ENCODE peak calls at places on chromosomes 11 and 22, in six cellular contexts. One of them, this sample, is unnamed.

GRCh38 chr22:17434856-17435255 is 65.6 kb downstream of the CECR2 start:
- DNase-seq in effector memory CD4-positive, alpha-beta T cell: no peak
- DNase-seq in CD4-positive, alpha-beta memory T cell: no peak
- DNase-seq in Panc1: no peak
- DNase-seq in SK-N-SH: no peak
- DNase-seq in GM23248: no peak
- DNase-seq in this sample: no peak

GRCh38 chr22:37077802-37078448 is 26.4 kb downstream of the KCTD17 start:
- DNase-seq in effector memory CD4-positive, alpha-beta T cell: peak; percentile 68
- DNase-seq in CD4-positive, alpha-beta memory T cell: peak; percentile 82
- DNase-seq in Panc1: peak; percentile 18
- DNase-seq in SK-N-SH: peak; percentile 94
- DNase-seq in GM23248: peak; percentile 54
- DNase-seq in this sample: peak; percentile 83

GRCh38 chr11:75896843-75897419 is 81.9 kb downstream of the UVRAG start:
- DNase-seq in effector memory CD4-positive, alpha-beta T cell: no peak
- DNase-seq in CD4-positive, alpha-beta memory T cell: peak; percentile 28
- DNase-seq in Panc1: peak; percentile 30
- DNase-seq in SK-N-SH: peak; percentile 44
- DNase-seq in GM23248: peak; percentile 68
- DNase-seq in this sample: no peak

GRCh38 chr22:42342426-42343135 is 72.1 kb upstream of the TCF20 start:
- DNase-seq in effector memory CD4-positive, alpha-beta T cell: no peak
- DNase-seq in CD4-positive, alpha-beta memory T cell: no peak
- DNase-seq in Panc1: no peak
- DNase-seq in SK-N-SH: no peak
- DNase-seq in GM23248: no peak
- DNase-seq in this sample: no peak

GRCh38 chr22:27108425-27109114 is 451.2 kb downstream of the MIAT start:
- DNase-seq in effector memory CD4-positive, alpha-beta T cell: no peak
- DNase-seq in CD4-positive, alpha-beta memory T cell: no peak
- DNase-seq in Panc1: no peak
- DNase-seq in SK-N-SH: peak; percentile 69
- DNase-seq in GM23248: no peak
- DNase-seq in this sample: no peak

GRCh38 chr11:15038963-15039362 is 34.4 kb upstream of the CALCB start:
- DNase-seq in effector memory CD4-positive, alpha-beta T cell: no peak
- DNase-seq in CD4-positive, alpha-beta memory T cell: no peak
- DNase-seq in Panc1: no peak
- DNase-seq in SK-N-SH: peak; percentile 21
- DNase-seq in GM23248: peak; percentile 51
- DNase-seq in this sample: peak; percentile 2

GRCh38 chr11:42591841-42592240 is 720.0 kb upstream of the API5 start:
- DNase-seq in effector memory CD4-positive, alpha-beta T cell: no peak
- DNase-seq in CD4-positive, alpha-beta memory T cell: no peak
- DNase-seq in Panc1: no peak
- DNase-seq in SK-N-SH: peak; percentile 7
- DNase-seq in GM23248: no peak
- DNase-seq in this sample: no peak

GRCh38 chr11:29676993-29677392 is 339.8 kb downstream of the KCNA4 start:
- DNase-seq in effector memory CD4-positive, alpha-beta T cell: no peak
- DNase-seq in CD4-positive, alpha-beta memory T cell: no peak
- DNase-seq in Panc1: no peak
- DNase-seq in SK-N-SH: no peak
- DNase-seq in GM23248: peak; percentile 20
- DNase-seq in this sample: no peak

GRCh38 chr22:50306753-50307749 is at the start of gene PLXNB2:
- DNase-seq in effector memory CD4-positive, alpha-beta T cell: no peak
- DNase-seq in CD4-positive, alpha-beta memory T cell: no peak
- DNase-seq in Panc1: no peak
- DNase-seq in SK-N-SH: peak; percentile 96
- DNase-seq in GM23248: peak; percentile 88
- DNase-seq in this sample: peak; percentile 11

GRCh38 chr11:20489948-20490347 is 102.4 kb downstream of the PRMT3 start:
- DNase-seq in effector memory CD4-positive, alpha-beta T cell: no peak
- DNase-seq in CD4-positive, alpha-beta memory T cell: no peak
- DNase-seq in Panc1: no peak
- DNase-seq in SK-N-SH: no peak
- DNase-seq in GM23248: no peak
- DNase-seq in this sample: no peak

GRCh38 chr22:49108636-49109315 is 718.9 kb downstream of the BRD1 start:
- DNase-seq in effector memory CD4-positive, alpha-beta T cell: no peak
- DNase-seq in CD4-positive, alpha-beta memory T cell: no peak
- DNase-seq in Panc1: no peak
- DNase-seq in SK-N-SH: no peak
- DNase-seq in GM23248: no peak
- DNase-seq in this sample: no peak

GRCh38 chr11:57425565-57426438 is 1.1 kb downstream of the SLC43A3 start:
- DNase-seq in effector memory CD4-positive, alpha-beta T cell: no peak
- DNase-seq in CD4-positive, alpha-beta memory T cell: no peak
- DNase-seq in Panc1: no peak
- DNase-seq in SK-N-SH: no peak
- DNase-seq in GM23248: peak; percentile 79
- DNase-seq in this sample: peak; percentile 7

GRCh38 chr11:105767945-105768344 is 158.1 kb downstream of the GRIA4 start:
- DNase-seq in effector memory CD4-positive, alpha-beta T cell: no peak
- DNase-seq in CD4-positive, alpha-beta memory T cell: no peak
- DNase-seq in Panc1: no peak
- DNase-seq in SK-N-SH: no peak
- DNase-seq in GM23248: no peak
- DNase-seq in this sample: no peak

GRCh38 chr11:108853864-108854263 is 189.0 kb downstream of the DDX10 start:
- DNase-seq in effector memory CD4-positive, alpha-beta T cell: no peak
- DNase-seq in CD4-positive, alpha-beta memory T cell: no peak
- DNase-seq in Panc1: no peak
- DNase-seq in SK-N-SH: no peak
- DNase-seq in GM23248: no peak
- DNase-seq in this sample: no peak

GRCh38 chr22:43884600-43885318 is 7.1 kb downstream of the PNPLA5 start:
- DNase-seq in effector memory CD4-positive, alpha-beta T cell: no peak
- DNase-seq in CD4-positive, alpha-beta memory T cell: no peak
- DNase-seq in Panc1: peak; percentile 20
- DNase-seq in SK-N-SH: peak; percentile 75
- DNase-seq in GM23248: peak; percentile 72
- DNase-seq in this sample: no peak

GRCh38 chr11:64023731-64024710 is 11.7 kb upstream of the FLRT1 start:
- DNase-seq in effector memory CD4-positive, alpha-beta T cell: no peak
- DNase-seq in CD4-positive, alpha-beta memory T cell: no peak
- DNase-seq in Panc1: no peak
- DNase-seq in SK-N-SH: no peak
- DNase-seq in GM23248: no peak
- DNase-seq in this sample: no peak

GRCh38 chr22:23849009-23850006 is 8.4 kb upstream of the SLC2A11 start:
- DNase-seq in effector memory CD4-positive, alpha-beta T cell: peak; percentile 73
- DNase-seq in CD4-positive, alpha-beta memory T cell: peak; percentile 81
- DNase-seq in Panc1: no peak
- DNase-seq in SK-N-SH: peak; percentile 92
- DNase-seq in GM23248: peak; percentile 86
- DNase-seq in this sample: peak; percentile 81

DNA sequence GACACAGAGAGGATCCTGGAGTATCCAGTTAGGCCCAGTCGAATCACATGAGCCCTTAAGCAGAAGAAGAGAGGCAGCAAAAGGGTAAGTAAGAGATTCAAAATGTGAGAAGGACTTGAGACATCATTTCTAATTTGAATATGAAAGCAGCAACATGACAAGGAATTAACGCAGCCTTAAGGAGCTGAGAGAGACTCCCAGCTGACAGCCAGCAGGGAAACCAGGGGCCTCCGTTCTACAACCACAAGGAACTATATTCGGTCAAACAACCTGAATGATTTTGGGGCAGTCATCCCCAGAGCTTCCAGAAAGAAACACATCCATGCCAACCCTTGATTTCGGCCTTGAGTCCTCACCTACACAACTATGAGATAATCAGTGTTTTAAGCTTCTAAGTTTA is 189.7 kb upstream of the MTNR1B start:
- DNase-seq in effector memory CD4-positive, alpha-beta T cell: no peak
- DNase-seq in CD4-positive, alpha-beta memory T cell: no peak
- DNase-seq in Panc1: no peak
- DNase-seq in SK-N-SH: no peak
- DNase-seq in GM23248: no peak
- DNase-seq in this sample: no peak
- H3K36me3 ChIP-seq in effector memory CD4-positive, alpha-beta T cell: no peaks in the 10 kb centered on the region
- H3K36me3 ChIP-seq in CD4-positive, alpha-beta memory T cell: no peaks in the 10 kb centered on the region
- H3K36me3 ChIP-seq in Panc1: no peaks in the 10 kb centered on the region
- H3K36me3 ChIP-seq in SK-N-SH: no peaks in the 10 kb centered on the region
- H3K36me3 ChIP-seq in GM23248: no peaks in the 10 kb centered on the region
- H3K36me3 ChIP-seq in this sample: no peaks in the 10 kb centered on the region

GRCh38 chr22:35212020-35212419 is 45.3 kb upstream of the HMGXB4 start:
- DNase-seq in effector memory CD4-positive, alpha-beta T cell: no peak
- DNase-seq in CD4-positive, alpha-beta memory T cell: no peak
- DNase-seq in Panc1: no peak
- DNase-seq in SK-N-SH: no peak
- DNase-seq in GM23248: peak; percentile 14
- DNase-seq in this sample: no peak
- H3K36me3 ChIP-seq in effector memory CD4-positive, alpha-beta T cell: no peaks in the 10 kb centered on the region
- H3K36me3 ChIP-seq in CD4-positive, alpha-beta memory T cell: no peaks in the 10 kb centered on the region
- H3K36me3 ChIP-seq in Panc1: no peaks in the 10 kb centered on the region
- H3K36me3 ChIP-seq in SK-N-SH: no peaks in the 10 kb centered on the region
- H3K36me3 ChIP-seq in GM23248: no peaks in the 10 kb centered on the region
- H3K36me3 ChIP-seq in this sample: no peaks in the 10 kb centered on the region

DNA sequence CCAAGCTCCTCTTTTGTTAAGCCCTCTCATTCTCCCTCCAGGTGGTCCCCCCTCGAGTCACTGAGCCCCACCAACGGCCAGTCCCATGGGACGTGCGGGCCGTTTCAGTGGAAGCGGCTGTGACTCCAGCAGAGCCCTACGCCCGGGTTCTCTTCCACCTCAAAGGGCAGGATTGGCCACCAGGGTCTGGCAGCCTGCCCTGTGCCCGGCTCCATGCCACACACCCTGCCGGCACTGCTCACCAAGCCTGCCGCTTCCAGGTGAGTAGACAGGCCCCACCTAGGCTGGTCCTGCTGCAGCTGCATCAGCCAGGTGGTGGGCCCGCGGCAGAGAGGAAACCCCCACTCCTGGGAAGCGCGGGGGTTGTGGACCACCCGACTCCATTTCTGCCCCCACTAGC is 3.3 kb downstream of the TMEM132A start:
- DNase-seq in effector memory CD4-positive, alpha-beta T cell: no peak
- DNase-seq in CD4-positive, alpha-beta memory T cell: no peak
- DNase-seq in Panc1: no peak
- DNase-seq in SK-N-SH: no peak
- DNase-seq in GM23248: no peak
- DNase-seq in this sample: no peak
- H3K36me3 ChIP-seq in effector memory CD4-positive, alpha-beta T cell: peaks cover 5% of the 10 kb centered on the region
- H3K36me3 ChIP-seq in CD4-positive, alpha-beta memory T cell: peaks cover 5% of the 10 kb centered on the region
- H3K36me3 ChIP-seq in Panc1: no peaks in the 10 kb centered on the region
- H3K36me3 ChIP-seq in SK-N-SH: peaks cover 47% of the 10 kb centered on the region
- H3K36me3 ChIP-seq in GM23248: no peaks in the 10 kb centered on the region
- H3K36me3 ChIP-seq in this sample: peaks cover 11% of the 10 kb centered on the region

GRCh38 chr11:115555336-115556090 is 51.3 kb upstream of the CADM1 start:
- DNase-seq in effector memory CD4-positive, alpha-beta T cell: no peak
- DNase-seq in CD4-positive, alpha-beta memory T cell: no peak
- DNase-seq in Panc1: no peak
- DNase-seq in SK-N-SH: no peak
- DNase-seq in GM23248: no peak
- DNase-seq in this sample: no peak
- H3K36me3 ChIP-seq in effector memory CD4-positive, alpha-beta T cell: no peaks in the 10 kb centered on the region
- H3K36me3 ChIP-seq in CD4-positive, alpha-beta memory T cell: no peaks in the 10 kb centered on the region
- H3K36me3 ChIP-seq in Panc1: no peaks in the 10 kb centered on the region
- H3K36me3 ChIP-seq in SK-N-SH: no peaks in the 10 kb centered on the region
- H3K36me3 ChIP-seq in GM23248: no peaks in the 10 kb centered on the region
- H3K36me3 ChIP-seq in this sample: no peaks in the 10 kb centered on the region

GRCh38 chr11:13720940-13721339 is 52.5 kb downstream of the FAR1 start:
- DNase-seq in effector memory CD4-positive, alpha-beta T cell: no peak
- DNase-seq in CD4-positive, alpha-beta memory T cell: no peak
- DNase-seq in Panc1: no peak
- DNase-seq in SK-N-SH: no peak
- DNase-seq in GM23248: peak; percentile 11
- DNase-seq in this sample: no peak

GRCh38 chr11:13721760-13722159 is 53.3 kb downstream of the FAR1 start:
- DNase-seq in effector memory CD4-positive, alpha-beta T cell: no peak
- DNase-seq in CD4-positive, alpha-beta memory T cell: no peak
- DNase-seq in Panc1: no peak
- DNase-seq in SK-N-SH: no peak
- DNase-seq in GM23248: peak; percentile 56
- DNase-seq in this sample: no peak

GRCh38 chr11:13726456-13726855 is 58.0 kb downstream of the FAR1 start:
- DNase-seq in effector memory CD4-positive, alpha-beta T cell: no peak
- DNase-seq in CD4-positive, alpha-beta memory T cell: no peak
- DNase-seq in Panc1: no peak
- DNase-seq in SK-N-SH: no peak
- DNase-seq in GM23248: no peak
- DNase-seq in this sample: no peak
- H3K36me3 ChIP-seq in effector memory CD4-positive, alpha-beta T cell: peaks cover 20% of the 10 kb centered on the region
- H3K36me3 ChIP-seq in CD4-positive, alpha-beta memory T cell: peaks cover 26% of the 10 kb centered on the region
- H3K36me3 ChIP-seq in Panc1: peaks cover 28% of the 10 kb centered on the region
- H3K36me3 ChIP-seq in SK-N-SH: peaks cover 57% of the 10 kb centered on the region
- H3K36me3 ChIP-seq in GM23248: peaks cover 56% of the 10 kb centered on the region
- H3K36me3 ChIP-seq in this sample: peaks cover 49% of the 10 kb centered on the region

GRCh38 chr11:769887-770641 is 7.2 kb downstream of the GATD1 start:
- DNase-seq in effector memory CD4-positive, alpha-beta T cell: no peak
- DNase-seq in CD4-positive, alpha-beta memory T cell: no peak
- DNase-seq in Panc1: no peak
- DNase-seq in SK-N-SH: no peak
- DNase-seq in GM23248: no peak
- DNase-seq in this sample: no peak
- H3K36me3 ChIP-seq in effector memory CD4-positive, alpha-beta T cell: peaks cover 34% of the 10 kb centered on the region
- H3K36me3 ChIP-seq in CD4-positive, alpha-beta memory T cell: peaks cover 26% of the 10 kb centered on the region
- H3K36me3 ChIP-seq in Panc1: peaks cover 6% of the 10 kb centered on the region
- H3K36me3 ChIP-seq in SK-N-SH: peaks cover 61% of the 10 kb centered on the region
- H3K36me3 ChIP-seq in GM23248: peaks cover 25% of the 10 kb centered on the region
- H3K36me3 ChIP-seq in this sample: peaks cover 8% of the 10 kb centered on the region

GRCh38 chr11:68481579-68482240 is 21.2 kb downstream of the PPP6R3 start:
- DNase-seq in effector memory CD4-positive, alpha-beta T cell: no peak
- DNase-seq in CD4-positive, alpha-beta memory T cell: no peak
- DNase-seq in Panc1: no peak
- DNase-seq in SK-N-SH: no peak
- DNase-seq in GM23248: no peak
- DNase-seq in this sample: no peak
- H3K36me3 ChIP-seq in effector memory CD4-positive, alpha-beta T cell: no peaks in the 10 kb centered on the region
- H3K36me3 ChIP-seq in CD4-positive, alpha-beta memory T cell: no peaks in the 10 kb centered on the region
- H3K36me3 ChIP-seq in Panc1: no peaks in the 10 kb centered on the region
- H3K36me3 ChIP-seq in SK-N-SH: no peaks in the 10 kb centered on the region
- H3K36me3 ChIP-seq in GM23248: no peaks in the 10 kb centered on the region
- H3K36me3 ChIP-seq in this sample: peaks cover 9% of the 10 kb centered on the region

GRCh38 chr11:8693010-8693551 is 10.5 kb downstream of the RPL27A start:
- DNase-seq in effector memory CD4-positive, alpha-beta T cell: no peak
- DNase-seq in CD4-positive, alpha-beta memory T cell: no peak
- DNase-seq in Panc1: no peak
- DNase-seq in SK-N-SH: no peak
- DNase-seq in GM23248: peak; percentile 19
- DNase-seq in this sample: no peak
- H3K36me3 ChIP-seq in effector memory CD4-positive, alpha-beta T cell: no peaks in the 10 kb centered on the region
- H3K36me3 ChIP-seq in CD4-positive, alpha-beta memory T cell: no peaks in the 10 kb centered on the region
- H3K36me3 ChIP-seq in Panc1: peaks cover 3% of the 10 kb centered on the region
- H3K36me3 ChIP-seq in SK-N-SH: peaks cover 54% of the 10 kb centered on the region
- H3K36me3 ChIP-seq in GM23248: peaks cover 6% of the 10 kb centered on the region
- H3K36me3 ChIP-seq in this sample: no peaks in the 10 kb centered on the region

GRCh38 chr11:122162095-122162494 is 46.1 kb upstream of the BLID start:
- DNase-seq in effector memory CD4-positive, alpha-beta T cell: no peak
- DNase-seq in CD4-positive, alpha-beta memory T cell: no peak
- DNase-seq in Panc1: no peak
- DNase-seq in SK-N-SH: no peak
- DNase-seq in GM23248: peak; percentile 64
- DNase-seq in this sample: no peak
- H3K36me3 ChIP-seq in effector memory CD4-positive, alpha-beta T cell: no peaks in the 10 kb centered on the region
- H3K36me3 ChIP-seq in CD4-positive, alpha-beta memory T cell: no peaks in the 10 kb centered on the region
- H3K36me3 ChIP-seq in Panc1: no peaks in the 10 kb centered on the region
- H3K36me3 ChIP-seq in SK-N-SH: no peaks in the 10 kb centered on the region
- H3K36me3 ChIP-seq in GM23248: peaks cover 46% of the 10 kb centered on the region
- H3K36me3 ChIP-seq in this sample: no peaks in the 10 kb centered on the region